ENCODE peak calls at places on chromosomes 11 and 22, in six cellular contexts. H is DMS 273 treated with DMSO at 0.1 percent for 48 hours; V is NCI-H1694; E is iPS-NIHi11; J is NAMALWA; B is stimulated activated CD4-positive, alpha-beta T cell treated with anti-CD3 and anti-CD28 coated beads, Interleukin-1b, Interleukin-23, amount 100 ng/mL, for 1 hour. S is an unnamed sample.

GRCh38 chr11:57359396-57359795 is 21.2 kb downstream of the P2RX3 start:
- DNase-seq in H (no peak), V (no peak), E (no peak), J (no peak), B (no peak), S (no peak)

GRCh38 chr22:49699476-49699875 is 128.2 kb downstream of the BRD1 start:
- DNase-seq in H (no peak), V (no peak), E (no peak), J (no peak), B (no peak), S (no peak)

GRCh38 chr11:130813196-130813595 is 103.1 kb downstream of the SNX19 start:
- DNase-seq in H (no peak), V (no peak), E (no peak), J (no peak), B (no peak), S (no peak)

GRCh38 chr11:105719073-105719846 is 109.4 kb downstream of the GRIA4 start:
- DNase-seq in H (no peak), V (no peak), E (peak; percentile 14), J (no peak), B (no peak), S (no peak)

GRCh38 chr11:70244698-70245097 is 25.8 kb upstream of the PPFIA1 start:
- DNase-seq in H (no peak), V (no peak), E (no peak), J (no peak), B (no peak), S (no peak)

GRCh38 chr11:37230865-37231264 is 632.8 kb upstream of the RAG2 start:
- DNase-seq in H (no peak), V (no peak), E (peak; percentile 8), J (peak; percentile 2), B (no peak), S (no peak)

GRCh38 chr11:118621071-118621815 is 13.8 kb downstream of the PHLDB1 start:
- DNase-seq in H (peak; percentile 60), V (peak; percentile 27), E (peak; percentile 89), J (no peak), B (no peak), S (peak; percentile 67)

GRCh38 chr11:59783632-59784090 is 26.9 kb downstream of the MRPL16 start:
- DNase-seq in H (no peak), V (no peak), E (no peak), J (no peak), B (no peak), S (no peak)

GRCh38 chr22:44085743-44086741 is 61.9 kb downstream of the PARVB start:
- DNase-seq in H (peak; percentile 15), V (peak; percentile 41), E (peak; percentile 68), J (peak; percentile 76), B (no peak), S (peak; percentile 60)

GRCh38 chr11:130510407-130511006 is 62.1 kb downstream of the ADAMTS15 start:
- DNase-seq in H (no peak), V (no peak), E (no peak), J (no peak), B (no peak), S (no peak)

GRCh38 chr11:66216911-66217310 is 51.5 kb upstream of the RAB1B start:
- DNase-seq in H (no peak), V (no peak), E (no peak), J (no peak), B (no peak), S (no peak)

GRCh38 chr22:35473971-35474370 is 66.7 kb upstream of the RASD2 start:
- DNase-seq in H (no peak), V (no peak), E (no peak), J (no peak), B (no peak), S (no peak)

GRCh38 chr11:82996966-82997606 is 74.6 kb downstream of the RAB30 start:
- DNase-seq in H (no peak), V (no peak), E (no peak), J (no peak), B (no peak), S (no peak)

S was measured in NCI-H2171 treated with DMSO at 0.1 percent for 48 hours.